ENCODE peak calls at places on chromosome 6, in four cellular contexts. U is fibroblast of lung, J is H9, B is left lung. X is an unnamed sample.

GRCh38 chr6:111721677-111722219 is 116.1 kb upstream of the TRAF3IP2 start:
- DNase-seq in J (peak), U (peak), B (no peak), X (no peak)

GRCh38 chr6:2760882-2761842 is 4.0 kb upstream of the WRNIP1 start:
- DNase-seq in B (no peak), U (no peak), J (no peak), X (no peak)

GRCh38 chr6:89148016-89148750 is 2.3 kb downstream of the PM20D2 start:
- DNase-seq in B (no peak), J (no peak), U (peak), X (no peak)

GRCh38 chr6:142943746-142944125 is 1.2 kb downstream of the HIVEP2 start:
- DNase-seq in J (no peak), B (no peak), U (peak), X (no peak)

GRCh38 chr6:100283288-100283687 is 181.4 kb downstream of the SIM1 start:
- DNase-seq in B (peak), J (no peak), U (peak), X (no peak)

GRCh38 chr6:34157236-34157830 is 11.4 kb upstream of the GRM4 start:
- DNase-seq in B (peak), U (no peak), J (no peak), X (no peak)

GRCh38 chr6:150377211-150377781 is 8.5 kb downstream of the IYD start:
- DNase-seq in J (no peak), B (peak), U (no peak), X (no peak)

GRCh38 chr6:33851959-33852358 is 48.2 kb upstream of the MLN start:
- DNase-seq in B (no peak), J (peak), U (no peak), X (no peak)

GRCh38 chr6:82902290-82902689 is 163.4 kb downstream of the UBE3D start:
- DNase-seq in B (no peak), U (no peak), J (no peak), X (no peak)

GRCh38 chr6:137518584-137518983 is 24.4 kb upstream of the OLIG3 start:
- DNase-seq in B (no peak), U (no peak), J (peak), X (no peak)

GRCh38 chr6:21953831-21954801 is 342.7 kb downstream of the PRL start:
- DNase-seq in U (peak), B (no peak), J (no peak), X (no peak)

GRCh38 chr6:134295953-134296553 is 21.9 kb downstream of the SGK1 start:
- DNase-seq in B (no peak), U (peak), J (no peak), X (peak)

GRCh38 chr6:12483712-12484111 is 193.6 kb downstream of the EDN1 start:
- DNase-seq in B (no peak), U (peak), J (no peak), X (no peak)

GRCh38 chr6:149107520-149107919 is 210.0 kb upstream of the TAB2 start:
- DNase-seq in J (no peak), B (no peak), U (no peak), X (no peak)

GRCh38 chr6:109865968-109866367 is 112.1 kb upstream of the GPR6 start:
- DNase-seq in U (no peak), B (no peak), J (peak), X (no peak)

GRCh38 chr6:30814137-30815084 is 69.9 kb upstream of the DDR1 start:
- DNase-seq in U (peak), J (no peak), B (peak), X (peak)

GRCh38 chr6:167399599-167399998 is 74.7 kb downstream of the TTLL2 start:
- DNase-seq in B (no peak), U (no peak), J (no peak), X (no peak)

GRCh38 chr6:150891886-150892485 is 26.5 kb downstream of the MTHFD1L start:
- DNase-seq in U (peak), J (peak), B (peak), X (peak)

GRCh38 chr6:5763871-5764270 is 242.9 kb downstream of the NRN1 start:
- DNase-seq in U (no peak), B (no peak), J (no peak), X (no peak)

GRCh38 chr6:122361314-122361979 is 38.0 kb upstream of the HSF2 start:
- DNase-seq in U (no peak), J (peak), B (no peak), X (no peak)

GRCh38 chr6:147662639-147663038 is 154.1 kb downstream of the SAMD5 start:
- DNase-seq in U (no peak), B (no peak), J (no peak), X (no peak)

GRCh38 chr6:17867880-17868279 is 119.6 kb downstream of the KIF13A start:
- DNase-seq in J (no peak), B (no peak), U (peak), X (no peak)

GRCh38 chr6:144725731-144726522 is 440.8 kb downstream of the UTRN start:
- DNase-seq in J (no peak), B (no peak), U (no peak), X (no peak)

GRCh38 chr6:77173472-77174074 is 289.7 kb downstream of the HTR1B start:
- DNase-seq in U (no peak), B (no peak), J (peak), X (no peak)

GRCh38 chr6:81228912-81229540 is 523.5 kb downstream of the TENT5A start:
- DNase-seq in J (no peak), B (no peak), U (peak), X (no peak)

GRCh38 chr6:62640749-62641148 is 354.7 kb upstream of the KHDRBS2 start:
- DNase-seq in B (no peak), U (no peak), J (no peak), X (no peak)

GRCh38 chr6:118638288-118638687 is 13.1 kb downstream of the CEP85L start:
- DNase-seq in U (no peak), J (no peak), B (no peak), X (no peak)

GRCh38 chr6:158752613-158753012 is 66.6 kb downstream of the EZR start:
- DNase-seq in J (no peak), U (peak), B (no peak), X (no peak)

GRCh38 chr6:140201787-140202458 is 827.5 kb upstream of the CITED2 start:
- DNase-seq in B (no peak), J (no peak), U (no peak), X (no peak)

GRCh38 chr6:41622210-41622990 is 15.9 kb upstream of the MDFI start:
- DNase-seq in J (no peak), B (no peak), U (no peak), X (no peak)

GRCh38 chr6:41615311-41615710 is 23.0 kb upstream of the MDFI start:
- DNase-seq in J (no peak), B (no peak), U (no peak), X (no peak)

GRCh38 chr6:41621367-41621766 is 16.9 kb upstream of the MDFI start:
- DNase-seq in U (no peak), J (no peak), B (no peak), X (no peak)

GRCh38 chr6:41614713-41615112 is 23.6 kb upstream of the MDFI start:
- DNase-seq in J (no peak), B (no peak), U (no peak), X (no peak)

DNA sequence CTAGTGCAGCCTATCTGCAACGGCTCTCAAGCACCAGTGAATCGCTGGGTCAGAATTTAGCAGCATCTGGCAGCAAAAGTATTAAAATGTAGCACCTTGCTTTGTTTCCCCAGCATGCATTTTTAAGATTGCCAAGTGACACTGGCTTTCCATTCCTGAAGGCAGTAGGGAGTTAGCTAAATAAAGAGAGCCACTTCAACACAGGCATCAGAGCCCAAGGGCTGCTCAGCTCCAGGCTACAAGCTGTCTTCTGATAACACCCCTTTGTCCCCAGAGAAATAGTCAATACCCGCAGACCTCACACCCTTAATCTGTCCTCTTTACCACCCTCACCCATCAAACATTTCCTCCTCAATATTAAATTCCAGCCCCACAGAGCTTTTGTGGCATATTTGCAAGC is 19.7 kb upstream of the MDFI start:
- DNase-seq in B (no peak), J (no peak), U (no peak), X (no peak)
- TF ChIP-seq CTCF in B (no peak), J (no peak), U (no peak), X (no peak)

DNA sequence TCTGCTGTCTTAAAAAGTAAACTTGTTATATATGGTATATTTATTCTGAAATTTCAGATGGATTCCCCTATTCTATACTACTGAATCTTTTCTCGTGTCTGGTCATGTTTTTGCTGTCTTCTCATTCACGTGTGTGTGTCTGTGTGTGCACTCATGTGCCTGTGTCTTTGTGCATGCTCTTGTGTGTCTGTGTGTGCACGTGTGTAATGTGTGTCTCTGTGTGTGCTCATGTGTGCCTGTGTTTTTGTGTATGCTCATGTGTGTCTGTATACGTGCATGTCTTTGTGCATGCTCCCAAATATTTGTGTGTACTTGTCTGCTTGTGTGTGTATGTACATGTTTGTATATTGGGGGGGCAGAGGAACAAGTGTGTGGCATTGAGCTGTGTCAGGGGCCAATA is 34.0 kb downstream of the PRR18 start:
- DNase-seq in U (no peak), B (no peak), J (no peak), X (no peak)
- TF ChIP-seq CTCF in U (no peak), B (no peak), J (no peak), X (no peak)

DNA sequence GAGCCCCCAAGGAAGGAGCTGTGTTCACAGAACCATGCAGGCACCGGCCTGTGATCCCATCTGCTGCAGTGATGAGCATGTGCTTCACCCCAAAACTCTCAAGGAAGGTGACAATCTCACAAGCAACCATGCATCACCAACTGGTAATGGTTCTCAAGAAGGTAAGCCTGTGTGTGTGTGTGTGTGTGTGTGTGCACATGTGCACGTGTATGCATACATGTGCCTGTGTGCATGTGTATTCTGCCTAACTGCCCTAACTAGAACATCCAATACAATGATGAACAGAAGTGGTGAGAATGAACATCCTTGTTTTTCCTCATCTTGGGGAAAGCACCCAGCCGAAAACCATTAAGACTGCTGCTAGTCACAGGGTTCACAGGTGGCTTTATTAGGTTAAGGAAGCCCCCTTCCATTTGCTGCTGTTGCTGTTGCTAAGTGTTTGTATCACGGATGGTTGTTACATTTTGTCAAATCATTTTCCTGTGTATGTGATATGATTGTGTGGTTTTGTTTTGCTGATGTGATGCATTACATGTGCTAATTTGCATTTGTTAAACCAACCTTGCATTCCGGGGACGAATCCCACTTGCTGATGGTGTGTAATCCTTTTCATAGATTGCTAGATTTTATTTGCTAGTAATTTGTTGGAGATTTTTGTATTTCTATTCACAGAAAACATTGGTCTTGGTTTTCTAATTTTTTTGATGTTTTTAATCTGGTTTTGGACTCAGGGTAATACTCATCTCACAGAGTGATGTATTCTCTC is 168.0 kb downstream of the WDR27 start:
- DNase-seq in B (no peak), J (no peak), U (no peak), X (no peak)
- TF ChIP-seq CTCF in B (no peak), J (no peak), U (no peak), X (no peak)

GRCh38 chr6:116280161-116280959 is 630 bp upstream of the TSPYL1 start:
- DNase-seq in B (no peak), J (no peak), U (peak), X (no peak)

GRCh38 chr6:116279232-116280160 is at the start of gene TSPYL1:
- DNase-seq in U (peak), B (peak), J (peak), X (peak)

GRCh38 chr6:116283191-116283590 is 3.5 kb upstream of the TSPYL1 start:
- DNase-seq in J (no peak), U (no peak), B (no peak), X (no peak)

GRCh38 chr6:116280960-116281316 is 1.2 kb upstream of the TSPYL1 start:
- DNase-seq in B (no peak), J (no peak), U (no peak), X (no peak)

GRCh38 chr6:116282698-116283097 is 3.0 kb upstream of the TSPYL1 start:
- DNase-seq in U (no peak), J (no peak), B (no peak), X (no peak)
- TF ChIP-seq CTCF in U (no peak), J (no peak), B (no peak), X (no peak)

GRCh38 chr6:35302604-35303218 is 5.1 kb downstream of the DEF6 start:
- DNase-seq in U (peak), B (peak), J (peak), X (peak)
- TF ChIP-seq CTCF in U (no peak), B (no peak), J (no peak), X (no peak)

GRCh38 chr6:50381106-50381415 is 331.3 kb upstream of the DEFB112 start:
- DNase-seq in U (peak), J (no peak), B (no peak), X (no peak)
- TF ChIP-seq CTCF in U (peak), J (peak), B (no peak), X (no peak)

GRCh38 chr6:162178666-162179065 is 548.9 kb downstream of the PRKN start:
- DNase-seq in U (no peak), B (no peak), J (no peak), X (no peak)

GRCh38 chr6:162179196-162179951 is 548.2 kb downstream of the PRKN start:
- DNase-seq in B (no peak), J (no peak), U (no peak), X (no peak)

GRCh38 chr6:162181741-162182401 is 545.7 kb downstream of the PRKN start:
- DNase-seq in B (no peak), U (peak), J (no peak), X (no peak)

GRCh38 chr6:162178266-162178665 is 549.3 kb downstream of the PRKN start:
- DNase-seq in B (no peak), J (no peak), U (no peak), X (no peak)

GRCh38 chr6:162177733-162178132 is 549.8 kb downstream of the PRKN start:
- DNase-seq in J (peak), B (no peak), U (peak), X (no peak)
- TF ChIP-seq CTCF in J (peak), B (no peak), U (peak), X (no peak)

GRCh38 chr6:108200186-108200585 is 34.4 kb downstream of the NR2E1 start:
- DNase-seq in U (no peak), B (no peak), J (no peak), X (no peak)

GRCh38 chr6:108195209-108195608 is 29.4 kb downstream of the NR2E1 start:
- DNase-seq in U (no peak), J (no peak), B (no peak), X (no peak)

GRCh38 chr6:108203189-108204119 is 37.6 kb downstream of the NR2E1 start:
- DNase-seq in B (no peak), U (no peak), J (no peak), X (no peak)

GRCh38 chr6:108198761-108199498 is 33.1 kb downstream of the NR2E1 start:
- DNase-seq in U (no peak), J (no peak), B (no peak), X (no peak)

DNA sequence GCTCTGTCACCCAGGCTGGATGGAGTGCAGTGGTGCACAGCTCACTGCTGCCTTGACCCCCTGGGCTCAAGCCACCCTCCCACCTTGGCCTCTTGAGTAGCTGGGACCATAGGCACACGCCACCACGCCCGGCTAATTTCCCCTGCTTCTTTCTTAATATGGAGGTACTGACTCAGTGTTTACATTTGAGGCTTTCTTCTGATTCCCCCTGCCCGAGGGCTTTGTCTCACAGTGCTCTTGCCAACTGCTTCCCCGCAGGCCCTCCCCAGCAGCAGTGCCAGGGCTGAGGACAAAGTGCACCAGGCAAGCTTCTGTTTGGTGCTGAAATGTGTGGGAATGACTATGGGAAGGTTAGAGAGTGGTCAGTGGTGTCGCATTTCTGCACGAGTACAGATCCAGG is 34.8 kb downstream of the NR2E1 start:
- DNase-seq in B (no peak), J (no peak), U (peak), X (no peak)
- TF ChIP-seq CTCF in B (no peak), J (no peak), U (no peak), X (no peak)

DNA sequence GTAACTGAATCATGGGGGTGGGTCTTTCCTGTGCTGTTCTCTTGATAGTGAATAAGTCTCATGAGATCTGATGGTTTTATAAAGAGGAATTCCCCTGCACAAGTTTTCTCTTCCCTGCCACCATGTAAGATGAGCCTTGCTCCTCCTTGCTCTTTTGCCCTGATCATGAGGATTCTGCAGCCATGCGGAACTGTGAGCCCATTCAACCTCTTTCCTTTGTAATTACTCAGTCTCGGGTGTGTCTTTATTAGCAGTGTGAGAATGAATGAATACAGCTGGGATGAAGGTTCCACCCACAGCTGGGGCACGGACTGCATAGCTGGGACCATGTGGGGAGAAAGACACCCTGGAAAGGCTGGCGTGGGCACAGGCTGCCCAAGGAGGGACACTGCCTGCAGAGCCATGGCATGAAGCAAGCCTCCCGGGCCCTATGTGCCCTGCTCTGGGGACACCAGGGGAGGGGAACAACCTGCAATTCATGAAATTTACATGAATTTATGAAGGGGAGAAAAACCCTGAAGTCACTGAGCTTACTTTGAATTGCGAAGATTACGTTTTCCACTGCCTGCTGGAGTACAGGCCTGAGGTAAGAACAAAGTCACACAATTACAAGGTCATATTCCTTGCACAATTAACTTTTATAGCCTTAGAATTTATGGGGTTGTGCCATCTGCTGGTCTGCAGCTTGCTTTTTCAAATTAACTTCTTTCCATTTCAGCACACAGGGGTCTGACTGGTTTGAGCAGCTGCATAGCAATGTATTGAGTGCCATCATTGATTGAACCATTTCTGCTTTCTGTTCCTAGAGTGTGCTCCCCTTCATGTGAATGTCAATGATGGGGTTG is 46.2 kb downstream of the SLC22A1 start:
- DNase-seq in B (no peak), U (no peak), J (no peak), X (no peak)
- TF ChIP-seq CTCF in B (no peak), U (no peak), J (no peak), X (no peak)